ENCODE peak calls at places on chromosomes 4 and X, in seven cellular contexts. X is IMR-90; T is lung; M is hepatocyte; Y is CD4-positive, alpha-beta memory T cell; B is effector memory CD4-positive, alpha-beta T cell; S is adrenal gland. D is an unnamed sample.

GRCh38 chr4:174214102-174214878 is 69.2 kb downstream of the FBXO8 start:
- DNase-seq in X (no peak), T (no peak), M (peak; percentile 33), Y (peak; percentile 25), B (no peak), S (no peak), D (no peak)

GRCh38 chr4:122783301-122784215 is 43.1 kb upstream of the FGF2 start:
- DNase-seq in X (peak; percentile 87), T (peak; percentile 64), M (peak; percentile 17), Y (no peak), B (no peak), S (peak; percentile 26), D (no peak)

GRCh38 chr4:93184093-93184492 is 644.5 kb upstream of the ATOH1 start:
- DNase-seq in X (no peak), T (no peak), M (peak; percentile 7), Y (no peak), B (no peak), S (no peak), D (no peak)

GRCh38 chr4:40933272-40934053 is 183.7 kb downstream of the NSUN7 start:
- DNase-seq in X (peak; percentile 86), T (no peak), M (no peak), Y (no peak), B (no peak), S (peak; percentile 73), D (no peak)

GRCh38 chrX:49039598-49040375 is 3.4 kb downstream of the TFE3 start:
- DNase-seq in X (peak; percentile 94), T (peak; percentile 83), M (peak; percentile 93), Y (peak; percentile 24), B (peak; percentile 41), S (peak; percentile 84), D (peak; percentile 22)

GRCh38 chr4:100728861-100729260 is 211.0 kb upstream of the EMCN start:
- DNase-seq in X (no peak), T (no peak), M (no peak), Y (no peak), B (no peak), S (no peak), D (no peak)

GRCh38 chr4:40379248-40379647 is 44.1 kb downstream of the CHRNA9 start:
- DNase-seq in X (no peak), T (no peak), M (no peak), Y (no peak), B (no peak), S (no peak), D (no peak)

GRCh38 chrX:69060631-69061408 is 104.4 kb downstream of the PJA1 start:
- DNase-seq in X (peak; percentile 31), T (peak; percentile 29), M (peak; percentile 37), Y (no peak), B (no peak), S (peak; percentile 42), D (no peak)

GRCh38 chrX:12777670-12778069 is 13.5 kb upstream of the PRPS2 start:
- DNase-seq in X (no peak), T (no peak), M (no peak), Y (no peak), B (no peak), S (no peak), D (no peak)

GRCh38 chr4:38145741-38146140 is 185.5 kb downstream of the PTTG2 start:
- DNase-seq in X (peak; percentile 98), T (no peak), M (no peak), Y (no peak), B (no peak), S (no peak), D (no peak)

GRCh38 chr4:159015862-159016261 is 87.0 kb upstream of the RAPGEF2 start:
- DNase-seq in X (peak; percentile 24), T (no peak), M (no peak), Y (no peak), B (no peak), S (no peak), D (no peak)

GRCh38 chr4:151173751-151174325 is 74.4 kb downstream of the RPS3A start:
- DNase-seq in X (peak; percentile 16), T (peak; percentile 36), M (no peak), Y (no peak), B (no peak), S (peak; percentile 29), D (no peak)

GRCh38 chr4:76803522-76803921 is 94.4 kb downstream of the SOWAHB start:
- DNase-seq in X (peak; percentile 92), T (no peak), M (peak; percentile 75), Y (no peak), B (no peak), S (no peak), D (no peak)

GRCh38 chr4:171846232-171846631 is 33.0 kb downstream of the GALNTL6 start:
- DNase-seq in X (no peak), T (no peak), M (peak; percentile 77), Y (no peak), B (no peak), S (peak; percentile 46), D (no peak)

GRCh38 chr4:119394826-119395225 is 72.9 kb upstream of the FABP2 start:
- DNase-seq in X (no peak), T (no peak), M (no peak), Y (no peak), B (no peak), S (no peak), D (no peak)

GRCh38 chr4:27017623-27018022 is 157.0 kb downstream of the STIM2 start:
- DNase-seq in X (no peak), T (no peak), M (no peak), Y (no peak), B (no peak), S (no peak), D (no peak)

GRCh38 chr4:11263208-11263607 is 165.5 kb downstream of the HS3ST1 start:
- DNase-seq in X (no peak), T (no peak), M (no peak), Y (no peak), B (no peak), S (no peak), D (no peak)
- H3K9me3 ChIP-seq in X (peaks cover 6% of the 10 kb centered on the region), T (no peaks in the 10 kb centered on the region), M (no peaks in the 10 kb centered on the region), Y (no peaks in the 10 kb centered on the region), B (no peaks in the 10 kb centered on the region), S (no peaks in the 10 kb centered on the region), D (no peaks in the 10 kb centered on the region)

DNA sequence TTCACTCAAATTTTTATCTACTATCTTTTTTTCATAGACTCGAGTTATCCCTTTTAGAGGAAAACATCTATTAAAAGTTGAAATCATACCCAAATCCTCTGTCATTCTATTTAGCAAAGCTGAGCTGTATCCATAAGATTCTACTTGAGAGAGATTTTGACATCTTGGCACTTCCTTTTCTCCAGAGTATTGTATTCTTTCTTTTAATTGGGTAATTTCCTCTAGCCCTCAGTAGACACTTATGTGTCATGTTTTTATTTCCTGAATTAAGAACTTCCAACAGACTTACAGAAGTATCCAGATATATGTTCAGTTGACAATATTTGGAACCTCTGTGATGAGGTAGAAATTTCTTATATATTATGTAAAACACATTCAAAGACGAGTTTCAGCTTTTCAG is 201.6 kb upstream of the NR3C2 start:
- DNase-seq in X (no peak), T (no peak), M (no peak), Y (no peak), B (no peak), S (no peak), D (no peak)
- H3K9me3 ChIP-seq in X (peaks cover 2% of the 10 kb centered on the region), T (no peaks in the 10 kb centered on the region), M (no peaks in the 10 kb centered on the region), Y (no peaks in the 10 kb centered on the region), B (no peaks in the 10 kb centered on the region), S (no peaks in the 10 kb centered on the region), D (no peaks in the 10 kb centered on the region)

DNA sequence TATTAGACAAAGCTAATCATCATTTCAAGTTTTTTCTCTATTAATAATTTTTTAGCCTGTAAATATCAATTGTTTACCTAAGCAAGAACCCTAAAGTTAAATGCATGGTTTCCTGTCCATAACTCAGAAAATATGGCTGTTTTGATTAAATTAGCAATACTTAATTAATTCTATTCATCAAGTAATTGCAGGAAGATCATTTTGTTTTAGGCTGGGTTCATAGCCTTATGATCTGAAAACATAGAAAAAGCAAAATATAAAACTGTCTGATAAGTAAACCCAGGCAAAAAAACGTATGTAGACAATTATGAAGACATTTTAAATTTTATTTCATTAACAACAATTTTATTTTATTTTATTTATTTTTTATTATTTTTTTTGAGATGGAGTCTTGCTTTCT is 219.1 kb downstream of the EVC2 start:
- DNase-seq in X (no peak), T (no peak), M (no peak), Y (no peak), B (no peak), S (no peak), D (no peak)
- H3K9me3 ChIP-seq in X (peaks cover 3% of the 10 kb centered on the region), T (no peaks in the 10 kb centered on the region), M (peaks cover 14% of the 10 kb centered on the region), Y (no peaks in the 10 kb centered on the region), B (no peaks in the 10 kb centered on the region), S (no peaks in the 10 kb centered on the region), D (no peaks in the 10 kb centered on the region)

GRCh38 chrX:64291106-64291505 is 60.7 kb upstream of the ASB12 start:
- DNase-seq in X (no peak), T (no peak), M (no peak), Y (no peak), B (no peak), S (no peak), D (no peak)
- H3K9me3 ChIP-seq in X (no peaks in the 10 kb centered on the region), T (no peaks in the 10 kb centered on the region), M (no peaks in the 10 kb centered on the region), Y (no peaks in the 10 kb centered on the region), B (no peaks in the 10 kb centered on the region), S (no peaks in the 10 kb centered on the region), D (no peaks in the 10 kb centered on the region)

DNA sequence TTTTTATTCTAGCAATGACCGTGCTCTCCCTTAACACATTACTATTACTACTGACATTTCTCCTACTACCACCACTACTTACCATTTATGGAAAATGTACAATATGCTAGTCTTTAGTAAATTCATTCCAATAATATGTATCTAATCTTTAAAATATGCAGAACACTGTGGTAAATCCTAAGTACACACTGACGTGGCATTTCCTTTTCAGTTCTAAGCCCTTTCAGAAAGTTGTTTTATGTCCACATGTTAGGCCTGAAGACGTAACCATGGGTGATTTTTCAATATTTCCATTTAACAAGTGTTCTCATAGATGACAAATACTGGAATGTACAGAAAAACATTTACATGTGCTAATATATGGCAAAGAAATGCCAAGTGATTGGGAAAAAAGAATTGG is 268.6 kb upstream of the SLIT2 start:
- DNase-seq in X (peak; percentile 99), T (no peak), M (no peak), Y (no peak), B (no peak), S (no peak), D (no peak)
- H3K9me3 ChIP-seq in X (peaks cover 9% of the 10 kb centered on the region), T (no peaks in the 10 kb centered on the region), M (no peaks in the 10 kb centered on the region), Y (no peaks in the 10 kb centered on the region), B (no peaks in the 10 kb centered on the region), S (no peaks in the 10 kb centered on the region), D (no peaks in the 10 kb centered on the region)

GRCh38 chr4:173202395-173202794 is 33.8 kb downstream of the GALNT7 start:
- DNase-seq in X (no peak), T (no peak), M (no peak), Y (no peak), B (no peak), S (no peak), D (no peak)
- H3K9me3 ChIP-seq in X (no peaks in the 10 kb centered on the region), T (no peaks in the 10 kb centered on the region), M (no peaks in the 10 kb centered on the region), Y (no peaks in the 10 kb centered on the region), B (no peaks in the 10 kb centered on the region), S (no peaks in the 10 kb centered on the region), D (no peaks in the 10 kb centered on the region)

DNA sequence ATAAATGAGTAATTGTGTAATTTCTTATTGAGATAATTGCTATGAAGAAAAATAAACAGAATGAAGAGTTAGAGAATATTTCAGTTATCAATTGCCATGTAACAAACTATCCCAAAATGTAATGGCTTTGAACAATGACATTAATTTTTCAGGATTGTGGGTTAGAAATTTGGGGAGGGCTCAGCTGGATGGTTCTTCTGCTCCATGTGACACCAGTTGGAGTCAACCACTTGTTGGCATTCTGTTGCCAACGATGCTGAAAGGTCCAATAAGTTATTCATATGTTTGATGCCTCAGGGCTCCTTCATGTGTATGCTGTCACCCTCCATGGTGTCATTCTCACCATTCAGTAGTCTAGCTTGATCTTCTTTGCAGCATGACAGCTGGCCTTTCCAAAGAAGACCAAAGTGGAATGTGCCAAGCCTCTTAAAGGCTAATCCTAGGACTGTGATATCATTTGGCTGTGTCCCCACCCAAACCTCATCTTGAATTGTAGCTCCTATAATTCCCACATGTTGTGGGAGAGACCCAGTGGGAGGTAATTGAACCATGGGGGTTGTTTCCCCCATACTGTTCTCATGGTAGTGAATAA is 20.9 kb upstream of the CCDC149 start:
- DNase-seq in X (no peak), T (no peak), M (no peak), Y (no peak), B (no peak), S (no peak), D (no peak)
- H3K9me3 ChIP-seq in X (peaks cover 11% of the 10 kb centered on the region), T (peaks cover 8% of the 10 kb centered on the region), M (no peaks in the 10 kb centered on the region), Y (no peaks in the 10 kb centered on the region), B (no peaks in the 10 kb centered on the region), S (no peaks in the 10 kb centered on the region), D (no peaks in the 10 kb centered on the region)

D was measured in T-helper 17 cell.